ENCODE peak calls at places on chromosomes 16 and 17, in five cellular contexts. Y is mesothelial cell of epicardium, K is bronchial epithelial cell, F is cardiac fibroblast, D is spleen. J is an unnamed sample.
A peak's percentile ranks its signal among the peaks of the same experiment; 100 is the strongest.

GRCh38 chr16:64957246-64957645 is 164.6 kb downstream of the CDH11 start:
- DNase-seq in Y (no peak), D (no peak), F (no peak), K (no peak), J (no peak)

GRCh38 chr16:50259334-50260205 is 6.8 kb upstream of the ADCY7 start:
- DNase-seq in Y (no peak), F (peak; percentile 59), K (no peak), D (peak; percentile 72), J (no peak)

GRCh38 chr16:48353565-48354163 is 31.5 kb downstream of the SIAH1 start:
- DNase-seq in D (peak; percentile 84), Y (no peak), F (peak; percentile 85), K (peak; percentile 70), J (no peak)

GRCh38 chr16:67977005-67977404 is 3.3 kb downstream of the DPEP3 start:
- DNase-seq in Y (no peak), K (no peak), D (no peak), F (no peak), J (no peak)

GRCh38 chr17:77528516-77529327 is 388.0 kb downstream of the SEC14L1 start:
- DNase-seq in F (no peak), Y (peak; percentile 50), K (no peak), D (peak; percentile 58), J (no peak)

GRCh38 chr17:61619953-61620352 is 28.9 kb upstream of the NACA2 start:
- DNase-seq in K (no peak), D (no peak), Y (no peak), F (no peak), J (no peak)

GRCh38 chr17:14046978-14047377 is 22.3 kb upstream of the COX10 start:
- DNase-seq in K (no peak), Y (no peak), D (no peak), F (no peak), J (no peak)

GRCh38 chr16:53510704-53511070 is 7.7 kb upstream of the AKTIP start:
- DNase-seq in D (no peak), K (no peak), Y (no peak), F (no peak), J (no peak)

GRCh38 chr16:35552763-35553162 is 2093.4 kb downstream of the TP53TG3F start:
- DNase-seq in D (no peak), K (no peak), F (no peak), Y (no peak), J (no peak)

GRCh38 chr16:10970065-10970464 is 25.7 kb downstream of the CLEC16A start:
- DNase-seq in K (no peak), F (peak; percentile 33), D (no peak), Y (no peak), J (no peak)

GRCh38 chr17:51118330-51119195 is 2.1 kb downstream of the SPAG9 start:
- DNase-seq in F (no peak), K (no peak), Y (no peak), D (no peak), J (no peak)

GRCh38 chr16:76668207-76668725 is 391.1 kb downstream of the CNTNAP4 start:
- DNase-seq in D (no peak), K (no peak), F (no peak), Y (no peak), J (no peak)
- TF ChIP-seq CTCF in D (no peak), K (no peak), F (no peak), Y (no peak), J (no peak)

DNA sequence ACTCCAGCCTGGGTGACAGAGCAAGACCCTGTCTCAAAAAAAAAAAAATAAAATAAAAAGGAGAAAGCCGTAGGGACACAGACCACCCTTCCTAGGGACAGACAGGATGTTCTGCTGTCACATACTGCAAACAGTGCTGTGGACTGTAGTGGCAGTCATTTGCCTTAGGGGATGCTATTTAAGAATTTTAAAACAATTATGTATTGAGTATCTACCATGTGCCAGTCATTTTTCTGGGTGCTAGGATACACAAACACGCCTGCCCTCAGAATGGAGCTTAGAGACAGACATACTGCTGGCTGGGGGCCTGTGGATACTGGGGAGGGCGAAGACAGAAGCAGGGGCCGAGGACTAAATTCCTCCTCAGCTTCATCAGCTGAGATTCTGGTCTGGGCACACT is 45.5 kb downstream of the MRC2 start:
- DNase-seq in D (peak; percentile 20), Y (no peak), K (no peak), F (no peak), J (no peak)
- TF ChIP-seq CTCF in D (no peak), Y (no peak), K (no peak), F (no peak), J (no peak)

DNA sequence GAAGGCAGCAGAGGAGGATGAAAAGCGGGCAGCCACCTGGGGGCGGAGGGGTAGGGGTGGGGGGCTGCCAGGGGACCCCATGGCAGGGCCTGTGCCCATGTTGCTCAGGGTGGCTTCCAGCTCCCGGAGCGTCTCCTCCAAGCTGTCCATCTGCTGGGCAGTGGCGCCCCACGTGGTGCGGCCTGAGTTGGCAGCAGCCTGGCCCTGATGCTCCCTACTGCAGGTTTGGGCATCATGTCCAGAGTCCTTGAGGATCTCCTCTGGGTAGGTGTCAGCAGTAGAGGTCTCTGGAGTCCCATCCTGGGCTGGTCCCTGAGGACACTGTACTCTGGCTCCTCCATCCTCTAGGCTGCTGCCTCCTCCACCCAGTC is 60.9 kb downstream of the SRCIN1 start:
- DNase-seq in F (no peak), D (no peak), K (no peak), Y (no peak), J (no peak)
- TF ChIP-seq CTCF in F (no peak), D (no peak), K (no peak), Y (no peak), J (no peak)

GRCh38 chr17:43888548-43888947 is 18.8 kb downstream of the MPP2 start:
- DNase-seq in D (peak; percentile 12), K (no peak), Y (no peak), F (no peak), J (no peak)

GRCh38 chr17:43897827-43898226 is 9.5 kb downstream of the MPP2 start:
- DNase-seq in K (peak; percentile 77), Y (no peak), F (no peak), D (no peak), J (no peak)

GRCh38 chr17:43891851-43892671 is 15.3 kb downstream of the MPP2 start:
- DNase-seq in F (no peak), K (no peak), Y (no peak), D (no peak), J (no peak)

GRCh38 chr17:43890240-43890639 is 17.1 kb downstream of the MPP2 start:
- DNase-seq in D (no peak), K (no peak), F (no peak), Y (no peak), J (no peak)

DNA sequence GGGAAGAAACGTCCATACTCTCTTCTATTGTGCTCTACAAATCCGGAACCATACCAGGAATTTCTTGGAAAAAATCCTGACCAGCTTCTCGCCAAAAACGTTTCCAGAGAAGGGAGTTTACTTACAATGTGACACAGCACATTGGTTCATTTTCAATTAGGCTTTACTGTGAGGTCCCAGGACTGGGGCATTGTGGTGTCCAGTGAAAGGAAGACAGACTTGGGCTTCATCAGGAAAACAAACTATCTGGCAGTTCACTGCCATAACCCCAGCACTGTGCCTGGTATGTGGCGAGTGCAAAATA is 14.7 kb downstream of the MPP2 start:
- DNase-seq in K (no peak), F (no peak), Y (no peak), D (no peak), J (no peak)
- TF ChIP-seq CTCF in K (no peak), F (no peak), Y (no peak), D (no peak), J (no peak)

GRCh38 chr16:66717112-66717675 is 20.7 kb upstream of the CMTM4 start:
- DNase-seq in D (no peak), K (no peak), F (peak; percentile 65), Y (no peak), J (no peak)
- TF ChIP-seq CTCF in D (no peak), K (peak; percentile 48), F (peak; percentile 85), Y (no peak), J (no peak)

GRCh38 chr17:37650419-37651003 is 7.3 kb upstream of the DDX52 start:
- DNase-seq in K (peak; percentile 40), Y (no peak), F (peak; percentile 61), D (no peak), J (no peak)
- TF ChIP-seq CTCF in K (peak; percentile 51), Y (no peak), F (peak; percentile 55), D (no peak), J (no peak)

J was measured in activated B cell treated with CpG ODN at 0.5 μM for 24 hours.